ENCODE peak calls at places on chromosomes 5 and 9, in four cellular contexts. One of them, this sample, is unnamed.

GRCh38 chr5:132655821-132656773 is 1.9 kb upstream of the IL13 start:
- DNase-seq in WTC11: peak; percentile 55
- DNase-seq in K562: no peak
- DNase-seq in GM12878: no peak
- DNase-seq in this sample: no peak

GRCh38 chr9:14692918-14693861 is at the start of gene ZDHHC21:
- DNase-seq in WTC11: peak; percentile 70
- DNase-seq in K562: peak; percentile 52
- DNase-seq in GM12878: no peak
- DNase-seq in this sample: peak; percentile 20

GRCh38 chr9:93228453-93228852 is 44.5 kb downstream of the WNK2 start:
- DNase-seq in WTC11: no peak
- DNase-seq in K562: no peak
- DNase-seq in GM12878: no peak
- DNase-seq in this sample: no peak

GRCh38 chr5:151589878-151590570 is 1.1 kb downstream of the FAT2 start:
- DNase-seq in WTC11: no peak
- DNase-seq in K562: no peak
- DNase-seq in GM12878: no peak
- DNase-seq in this sample: no peak

GRCh38 chr9:124216474-124217176 is 41.1 kb upstream of the NEK6 start:
- DNase-seq in WTC11: no peak
- DNase-seq in K562: no peak
- DNase-seq in GM12878: peak; percentile 80
- DNase-seq in this sample: no peak

GRCh38 chr5:172553167-172553566 is 87.9 kb upstream of the NEURL1B start:
- DNase-seq in WTC11: no peak
- DNase-seq in K562: no peak
- DNase-seq in GM12878: no peak
- DNase-seq in this sample: no peak

GRCh38 chr5:93621340-93621872 is 38.4 kb downstream of the NR2F1 start:
- DNase-seq in WTC11: peak; percentile 62
- DNase-seq in K562: no peak
- DNase-seq in GM12878: no peak
- DNase-seq in this sample: peak; percentile 20

GRCh38 chr5:139982157-139982974 is 60.7 kb downstream of the NRG2 start:
- DNase-seq in WTC11: no peak
- DNase-seq in K562: peak; percentile 47
- DNase-seq in GM12878: no peak
- DNase-seq in this sample: no peak

GRCh38 chr5:66494437-66494836 is 101.8 kb upstream of the MAST4 start:
- DNase-seq in WTC11: peak; percentile 81
- DNase-seq in K562: peak; percentile 32
- DNase-seq in GM12878: no peak
- DNase-seq in this sample: no peak

GRCh38 chr5:145776886-145777285 is 58.3 kb downstream of the PRELID2 start:
- DNase-seq in WTC11: no peak
- DNase-seq in K562: no peak
- DNase-seq in GM12878: no peak
- DNase-seq in this sample: no peak

GRCh38 chr5:151234476-151235238 is 10.8 kb upstream of the CCDC69 start:
- DNase-seq in WTC11: no peak
- DNase-seq in K562: no peak
- DNase-seq in GM12878: no peak
- DNase-seq in this sample: peak; percentile 85

GRCh38 chr5:96146675-96147074 is 185.0 kb upstream of the ELL2 start:
- DNase-seq in WTC11: no peak
- DNase-seq in K562: peak; percentile 23
- DNase-seq in GM12878: peak; percentile 27
- DNase-seq in this sample: no peak

GRCh38 chr9:36319806-36320205 is 61.6 kb upstream of the GNE start:
- DNase-seq in WTC11: no peak
- DNase-seq in K562: no peak
- DNase-seq in GM12878: no peak
- DNase-seq in this sample: peak; percentile 66

GRCh38 chr5:88688981-88689661 is 193.9 kb downstream of the MEF2C start:
- DNase-seq in WTC11: peak; percentile 65
- DNase-seq in K562: no peak
- DNase-seq in GM12878: no peak
- DNase-seq in this sample: no peak

GRCh38 chr5:83567741-83568530 is 96.4 kb downstream of the VCAN start:
- DNase-seq in WTC11: no peak
- DNase-seq in K562: no peak
- DNase-seq in GM12878: no peak
- DNase-seq in this sample: peak; percentile 6

GRCh38 chr9:120934271-120934670 is 7.7 kb upstream of the TRAF1 start:
- DNase-seq in WTC11: no peak
- DNase-seq in K562: no peak
- DNase-seq in GM12878: no peak
- DNase-seq in this sample: no peak

GRCh38 chr5:141760193-141760592 is 78.2 kb upstream of the ARAP3 start:
- DNase-seq in WTC11: no peak
- DNase-seq in K562: no peak
- DNase-seq in GM12878: no peak
- DNase-seq in this sample: no peak

GRCh38 chr5:141756196-141756595 is 74.2 kb upstream of the ARAP3 start:
- DNase-seq in WTC11: no peak
- DNase-seq in K562: no peak
- DNase-seq in GM12878: no peak
- DNase-seq in this sample: no peak

GRCh38 chr5:141757402-141757801 is 75.4 kb upstream of the ARAP3 start:
- DNase-seq in WTC11: peak; percentile 70
- DNase-seq in K562: peak; percentile 42
- DNase-seq in GM12878: no peak
- DNase-seq in this sample: no peak

GRCh38 chr5:141760753-141761152 is 78.7 kb upstream of the ARAP3 start:
- DNase-seq in WTC11: no peak
- DNase-seq in K562: no peak
- DNase-seq in GM12878: no peak
- DNase-seq in this sample: no peak

DNA sequence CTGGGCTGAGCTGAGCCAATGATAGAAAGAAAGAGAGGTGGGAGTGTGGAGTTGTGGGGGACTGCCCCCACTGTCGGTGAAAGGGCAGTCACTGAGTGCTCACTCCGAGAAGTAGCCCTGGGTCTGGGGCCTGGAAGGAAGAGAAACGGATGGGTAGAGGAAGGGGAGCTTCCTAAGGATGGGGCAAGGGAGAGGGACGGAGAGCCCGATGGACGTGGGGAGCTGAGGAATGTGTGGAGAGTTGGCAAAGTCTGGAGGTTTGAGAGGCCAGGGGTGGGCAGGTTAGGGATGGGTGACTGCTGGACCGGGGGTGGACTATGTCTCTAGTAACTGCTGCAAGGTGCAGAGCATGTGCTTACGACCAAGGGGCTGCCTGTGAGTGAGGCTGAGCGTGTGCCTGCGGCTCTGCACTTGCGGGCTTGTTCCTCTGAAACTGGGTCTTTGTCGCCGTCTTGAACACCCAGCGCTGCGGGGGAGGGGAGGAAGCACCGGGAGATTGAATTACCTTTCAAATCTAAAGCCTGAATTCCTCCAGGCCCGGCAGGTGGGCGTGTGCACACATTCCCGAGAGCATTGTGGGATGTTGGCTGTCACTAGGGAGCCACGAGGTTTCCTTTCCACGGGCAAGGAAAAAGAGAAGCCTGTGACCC is 76.4 kb upstream of the ARAP3 start:
- DNase-seq in WTC11: peak; percentile 64
- DNase-seq in K562: no peak
- DNase-seq in GM12878: no peak
- DNase-seq in this sample: no peak
- TF ChIP-seq TCF7 in WTC11: no peak
- TF ChIP-seq TCF7 in K562: no peak
- TF ChIP-seq TCF7 in GM12878: no peak
- TF ChIP-seq TCF7 in this sample: no peak

GRCh38 chr5:150139334-150139733 is 16.3 kb downstream of the PDGFRB start:
- DNase-seq in WTC11: no peak
- DNase-seq in K562: no peak
- DNase-seq in GM12878: no peak
- DNase-seq in this sample: no peak
- TF ChIP-seq TCF7 in WTC11: no peak
- TF ChIP-seq TCF7 in K562: no peak
- TF ChIP-seq TCF7 in GM12878: no peak
- TF ChIP-seq TCF7 in this sample: no peak

DNA sequence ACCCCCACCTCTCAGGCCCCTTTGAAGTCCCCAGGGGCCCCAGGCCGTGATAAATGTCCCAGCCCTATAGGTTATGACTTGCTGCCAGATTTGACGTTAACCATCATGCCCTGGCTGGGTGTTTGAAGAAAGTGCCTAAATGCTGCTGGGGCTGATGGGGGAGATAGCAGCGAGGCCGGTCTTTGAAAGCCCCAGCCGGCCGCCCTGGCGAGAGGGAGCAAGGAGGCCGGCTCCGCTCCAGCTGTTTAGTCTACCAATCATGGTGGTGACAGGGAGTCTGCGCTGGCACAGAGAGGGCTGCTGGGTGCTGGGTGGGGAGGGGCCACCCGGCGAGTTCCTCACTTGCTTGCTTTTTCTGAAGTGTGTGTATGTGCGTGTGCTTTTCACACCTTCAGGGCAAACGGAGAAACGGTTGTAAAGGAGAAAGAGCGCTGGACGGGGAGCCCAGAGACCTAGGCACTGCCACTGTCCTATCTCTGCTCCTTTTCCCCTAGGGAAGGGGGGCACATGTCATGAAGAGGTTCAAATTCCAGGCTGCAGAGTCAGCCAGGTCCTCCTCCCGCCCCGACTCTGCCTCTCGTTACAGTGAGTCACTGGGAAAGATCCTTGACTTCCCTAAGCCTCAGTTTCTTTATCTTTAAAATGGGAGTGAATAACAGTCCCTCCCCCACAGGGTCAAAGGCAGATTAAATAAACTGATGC is 126.1 kb upstream of the HAND1 start:
- DNase-seq in WTC11: peak; percentile 26
- DNase-seq in K562: no peak
- DNase-seq in GM12878: no peak
- DNase-seq in this sample: no peak
- TF ChIP-seq TCF7 in WTC11: no peak
- TF ChIP-seq TCF7 in K562: no peak
- TF ChIP-seq TCF7 in GM12878: no peak
- TF ChIP-seq TCF7 in this sample: no peak

GRCh38 chr9:38360880-38361836 is 31.3 kb upstream of the ALDH1B1 start:
- DNase-seq in WTC11: no peak
- DNase-seq in K562: no peak
- DNase-seq in GM12878: no peak
- DNase-seq in this sample: no peak

GRCh38 chr9:38359689-38360385 is 32.7 kb upstream of the ALDH1B1 start:
- DNase-seq in WTC11: no peak
- DNase-seq in K562: no peak
- DNase-seq in GM12878: no peak
- DNase-seq in this sample: no peak

GRCh38 chr9:38359297-38359653 is 33.2 kb upstream of the ALDH1B1 start:
- DNase-seq in WTC11: no peak
- DNase-seq in K562: no peak
- DNase-seq in GM12878: no peak
- DNase-seq in this sample: peak; percentile 47

GRCh38 chr9:38363589-38363925 is 28.9 kb upstream of the ALDH1B1 start:
- DNase-seq in WTC11: no peak
- DNase-seq in K562: no peak
- DNase-seq in GM12878: no peak
- DNase-seq in this sample: no peak

GRCh38 chr9:38362912-38363588 is 29.5 kb upstream of the ALDH1B1 start:
- DNase-seq in WTC11: no peak
- DNase-seq in K562: peak; percentile 62
- DNase-seq in GM12878: peak; percentile 35
- DNase-seq in this sample: peak; percentile 49
- TF ChIP-seq TCF7 in WTC11: no peak
- TF ChIP-seq TCF7 in K562: no peak
- TF ChIP-seq TCF7 in GM12878: no peak
- TF ChIP-seq TCF7 in this sample: no peak

GRCh38 chr9:6229604-6230003 is 14.0 kb downstream of the IL33 start:
- DNase-seq in WTC11: no peak
- DNase-seq in K562: no peak
- DNase-seq in GM12878: no peak
- DNase-seq in this sample: no peak

GRCh38 chr9:6234014-6234413 is 18.4 kb downstream of the IL33 start:
- DNase-seq in WTC11: no peak
- DNase-seq in K562: no peak
- DNase-seq in GM12878: no peak
- DNase-seq in this sample: no peak

GRCh38 chr9:6229186-6229585 is 13.6 kb downstream of the IL33 start:
- DNase-seq in WTC11: no peak
- DNase-seq in K562: no peak
- DNase-seq in GM12878: no peak
- DNase-seq in this sample: no peak

GRCh38 chr9:6230037-6230778 is 14.6 kb downstream of the IL33 start:
- DNase-seq in WTC11: no peak
- DNase-seq in K562: no peak
- DNase-seq in GM12878: no peak
- DNase-seq in this sample: no peak

DNA sequence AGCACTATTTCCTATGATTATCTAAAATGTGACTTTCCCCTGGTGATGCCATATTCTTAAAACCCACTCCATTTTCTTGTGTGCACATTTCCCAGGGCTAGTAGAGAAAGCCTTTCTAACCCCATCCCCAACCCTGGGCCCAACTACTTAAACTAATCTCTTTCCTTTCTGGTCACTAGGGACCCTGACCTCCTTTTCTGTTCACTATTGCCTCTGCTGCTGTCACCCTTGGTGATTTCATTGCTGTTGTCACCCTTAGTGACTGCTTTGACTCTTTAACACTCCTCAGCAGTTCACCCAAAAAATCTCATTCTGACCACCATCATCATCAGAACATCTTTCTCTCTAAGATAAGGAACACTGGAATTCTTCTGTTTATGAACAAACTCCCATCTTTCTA is 16.9 kb downstream of the IL33 start:
- DNase-seq in WTC11: no peak
- DNase-seq in K562: no peak
- DNase-seq in GM12878: no peak
- DNase-seq in this sample: no peak
- TF ChIP-seq TCF7 in WTC11: no peak
- TF ChIP-seq TCF7 in K562: no peak
- TF ChIP-seq TCF7 in GM12878: no peak
- TF ChIP-seq TCF7 in this sample: no peak